ENCODE peak calls at places on chromosome 20, in five cellular contexts. One of them, this sample, is unnamed.

GRCh38 chr20:58697201-58697866 is 4.7 kb downstream of the NPEPL1 start:
- DNase-seq in CD8-positive, alpha-beta memory T cell: no peak
- DNase-seq in aorta: peak
- DNase-seq in foreskin keratinocyte: no peak
- DNase-seq in naive thymus-derived CD4-positive, alpha-beta T cell: no peak
- DNase-seq in this sample: no peak

GRCh38 chr20:14732996-14733395 is 395.6 kb upstream of the FLRT3 start:
- DNase-seq in foreskin keratinocyte: no peak
- DNase-seq in CD8-positive, alpha-beta memory T cell: no peak
- DNase-seq in naive thymus-derived CD4-positive, alpha-beta T cell: no peak
- DNase-seq in aorta: no peak
- DNase-seq in this sample: no peak

GRCh38 chr20:41366546-41367392 is at the start of gene EMILIN3:
- DNase-seq in naive thymus-derived CD4-positive, alpha-beta T cell: no peak
- DNase-seq in aorta: no peak
- DNase-seq in CD8-positive, alpha-beta memory T cell: no peak
- DNase-seq in foreskin keratinocyte: no peak
- DNase-seq in this sample: no peak

GRCh38 chr20:52746190-52746589 is 226.0 kb upstream of the TSHZ2 start:
- DNase-seq in CD8-positive, alpha-beta memory T cell: no peak
- DNase-seq in aorta: no peak
- DNase-seq in foreskin keratinocyte: no peak
- DNase-seq in naive thymus-derived CD4-positive, alpha-beta T cell: no peak
- DNase-seq in this sample: no peak

GRCh38 chr20:63378115-63378429 is 16.9 kb upstream of the CHRNA4 start:
- DNase-seq in CD8-positive, alpha-beta memory T cell: no peak
- DNase-seq in foreskin keratinocyte: no peak
- DNase-seq in naive thymus-derived CD4-positive, alpha-beta T cell: no peak
- DNase-seq in aorta: no peak
- DNase-seq in this sample: no peak

GRCh38 chr20:11769825-11770224 is 147.9 kb upstream of the BTBD3 start:
- DNase-seq in aorta: no peak
- DNase-seq in foreskin keratinocyte: peak
- DNase-seq in naive thymus-derived CD4-positive, alpha-beta T cell: no peak
- DNase-seq in CD8-positive, alpha-beta memory T cell: no peak
- DNase-seq in this sample: no peak

GRCh38 chr20:43383026-43383795 is 74.5 kb upstream of the SRSF6 start:
- DNase-seq in aorta: no peak
- DNase-seq in foreskin keratinocyte: no peak
- DNase-seq in CD8-positive, alpha-beta memory T cell: no peak
- DNase-seq in naive thymus-derived CD4-positive, alpha-beta T cell: no peak
- DNase-seq in this sample: no peak

GRCh38 chr20:3051385-3052019 is 5.7 kb downstream of the MRPS26 start:
- DNase-seq in naive thymus-derived CD4-positive, alpha-beta T cell: no peak
- DNase-seq in aorta: no peak
- DNase-seq in foreskin keratinocyte: no peak
- DNase-seq in CD8-positive, alpha-beta memory T cell: no peak
- DNase-seq in this sample: no peak

GRCh38 chr20:54497931-54498718 is 22.7 kb downstream of the DOK5 start:
- DNase-seq in naive thymus-derived CD4-positive, alpha-beta T cell: no peak
- DNase-seq in aorta: no peak
- DNase-seq in CD8-positive, alpha-beta memory T cell: no peak
- DNase-seq in foreskin keratinocyte: no peak
- DNase-seq in this sample: no peak

GRCh38 chr20:1810572-1810925 is 84.7 kb upstream of the SIRPA start:
- DNase-seq in foreskin keratinocyte: no peak
- DNase-seq in CD8-positive, alpha-beta memory T cell: no peak
- DNase-seq in naive thymus-derived CD4-positive, alpha-beta T cell: no peak
- DNase-seq in aorta: no peak
- DNase-seq in this sample: no peak
- H3K27ac ChIP-seq in foreskin keratinocyte: peak
- H3K27ac ChIP-seq in CD8-positive, alpha-beta memory T cell: no peak
- H3K27ac ChIP-seq in naive thymus-derived CD4-positive, alpha-beta T cell: no peak
- H3K27ac ChIP-seq in aorta: no peak
- H3K27ac ChIP-seq in this sample: peak

GRCh38 chr20:51354769-51355319 is 187.7 kb downstream of the NFATC2 start:
- DNase-seq in aorta: no peak
- DNase-seq in naive thymus-derived CD4-positive, alpha-beta T cell: no peak
- DNase-seq in foreskin keratinocyte: no peak
- DNase-seq in CD8-positive, alpha-beta memory T cell: no peak
- DNase-seq in this sample: no peak
- H3K27ac ChIP-seq in aorta: peak
- H3K27ac ChIP-seq in naive thymus-derived CD4-positive, alpha-beta T cell: no peak
- H3K27ac ChIP-seq in foreskin keratinocyte: no peak
- H3K27ac ChIP-seq in CD8-positive, alpha-beta memory T cell: no peak
- H3K27ac ChIP-seq in this sample: no peak

GRCh38 chr20:19236371-19237055 is 24.1 kb downstream of the SLC24A3 start:
- DNase-seq in foreskin keratinocyte: no peak
- DNase-seq in aorta: no peak
- DNase-seq in naive thymus-derived CD4-positive, alpha-beta T cell: no peak
- DNase-seq in CD8-positive, alpha-beta memory T cell: no peak
- DNase-seq in this sample: no peak

GRCh38 chr20:19233025-19233794 is 20.8 kb downstream of the SLC24A3 start:
- DNase-seq in naive thymus-derived CD4-positive, alpha-beta T cell: no peak
- DNase-seq in foreskin keratinocyte: no peak
- DNase-seq in aorta: no peak
- DNase-seq in CD8-positive, alpha-beta memory T cell: no peak
- DNase-seq in this sample: no peak

DNA sequence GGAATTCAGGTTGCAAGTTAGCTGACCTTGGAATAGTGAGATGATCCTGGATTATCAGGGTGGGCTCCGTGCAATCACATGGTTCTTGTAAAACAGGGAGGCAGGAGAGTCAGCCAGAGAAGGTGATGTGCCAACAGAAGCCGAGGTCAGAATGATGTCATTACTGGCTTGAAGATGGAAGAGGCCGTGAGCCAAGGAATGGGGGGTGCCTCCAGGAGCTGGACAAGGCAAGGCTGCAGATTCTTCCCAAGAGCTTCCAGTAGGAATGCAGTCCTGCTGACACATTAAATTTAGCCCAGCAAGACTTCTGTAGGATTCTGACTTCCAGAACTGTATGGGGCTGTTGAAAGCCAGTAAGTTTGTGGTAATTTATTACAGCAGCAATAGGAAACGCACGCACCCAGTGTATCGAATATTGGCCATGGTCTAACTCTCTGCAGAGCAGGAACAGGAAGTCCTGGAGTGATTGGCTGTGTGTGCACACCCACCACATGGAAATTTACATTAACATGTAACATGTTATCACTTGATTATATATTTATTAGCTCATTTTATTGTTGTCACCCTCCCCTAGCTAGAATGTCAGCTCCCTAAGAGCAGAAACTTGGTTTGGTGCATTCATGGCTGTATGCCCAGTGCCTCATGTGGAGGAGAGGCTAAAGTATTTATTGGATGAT is 19.1 kb downstream of the SLC24A3 start:
- DNase-seq in foreskin keratinocyte: no peak
- DNase-seq in naive thymus-derived CD4-positive, alpha-beta T cell: no peak
- DNase-seq in aorta: no peak
- DNase-seq in CD8-positive, alpha-beta memory T cell: no peak
- DNase-seq in this sample: no peak
- H3K27ac ChIP-seq in foreskin keratinocyte: no peak
- H3K27ac ChIP-seq in naive thymus-derived CD4-positive, alpha-beta T cell: no peak
- H3K27ac ChIP-seq in aorta: no peak
- H3K27ac ChIP-seq in CD8-positive, alpha-beta memory T cell: no peak
- H3K27ac ChIP-seq in this sample: no peak

DNA sequence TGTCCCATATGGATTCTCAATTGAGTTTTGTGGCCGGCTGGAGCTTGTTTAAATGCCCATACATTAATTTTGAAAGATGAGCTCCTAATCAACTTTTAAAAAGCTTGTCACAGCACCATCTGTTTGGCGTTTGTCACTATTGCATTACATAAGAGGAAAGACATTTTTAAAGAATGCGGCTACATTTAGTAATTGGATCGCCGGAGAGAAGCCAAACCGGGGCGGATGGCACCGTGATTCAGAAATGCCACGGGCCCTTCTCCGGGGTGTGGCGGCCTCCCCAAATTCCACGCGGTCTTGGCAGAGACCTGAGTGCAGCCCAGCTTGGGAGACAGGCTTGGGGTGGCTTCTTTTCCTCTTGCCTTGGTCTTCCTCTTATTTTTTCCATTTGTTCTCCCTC is 67.7 kb upstream of the ZNFX1 start:
- DNase-seq in CD8-positive, alpha-beta memory T cell: no peak
- DNase-seq in aorta: peak
- DNase-seq in foreskin keratinocyte: peak
- DNase-seq in naive thymus-derived CD4-positive, alpha-beta T cell: no peak
- DNase-seq in this sample: no peak
- H3K27ac ChIP-seq in CD8-positive, alpha-beta memory T cell: no peak
- H3K27ac ChIP-seq in aorta: no peak
- H3K27ac ChIP-seq in foreskin keratinocyte: no peak
- H3K27ac ChIP-seq in naive thymus-derived CD4-positive, alpha-beta T cell: no peak
- H3K27ac ChIP-seq in this sample: peak

GRCh38 chr20:4154958-4155411 is 139.6 kb upstream of the RNF24 start:
- DNase-seq in naive thymus-derived CD4-positive, alpha-beta T cell: no peak
- DNase-seq in foreskin keratinocyte: no peak
- DNase-seq in CD8-positive, alpha-beta memory T cell: no peak
- DNase-seq in aorta: peak
- DNase-seq in this sample: no peak

GRCh38 chr20:4152696-4153235 is 137.4 kb upstream of the RNF24 start:
- DNase-seq in CD8-positive, alpha-beta memory T cell: no peak
- DNase-seq in aorta: peak
- DNase-seq in foreskin keratinocyte: no peak
- DNase-seq in naive thymus-derived CD4-positive, alpha-beta T cell: no peak
- DNase-seq in this sample: no peak

GRCh38 chr20:4153661-4154238 is 138.4 kb upstream of the RNF24 start:
- DNase-seq in CD8-positive, alpha-beta memory T cell: no peak
- DNase-seq in foreskin keratinocyte: no peak
- DNase-seq in aorta: peak
- DNase-seq in naive thymus-derived CD4-positive, alpha-beta T cell: no peak
- DNase-seq in this sample: no peak

GRCh38 chr20:4151991-4152695 is 136.8 kb upstream of the RNF24 start:
- DNase-seq in foreskin keratinocyte: no peak
- DNase-seq in naive thymus-derived CD4-positive, alpha-beta T cell: no peak
- DNase-seq in CD8-positive, alpha-beta memory T cell: no peak
- DNase-seq in aorta: peak
- DNase-seq in this sample: no peak

GRCh38 chr20:4153251-4153650 is 137.9 kb upstream of the RNF24 start:
- DNase-seq in foreskin keratinocyte: no peak
- DNase-seq in naive thymus-derived CD4-positive, alpha-beta T cell: no peak
- DNase-seq in CD8-positive, alpha-beta memory T cell: no peak
- DNase-seq in aorta: peak
- DNase-seq in this sample: no peak
- H3K27ac ChIP-seq in foreskin keratinocyte: no peak
- H3K27ac ChIP-seq in naive thymus-derived CD4-positive, alpha-beta T cell: no peak
- H3K27ac ChIP-seq in CD8-positive, alpha-beta memory T cell: no peak
- H3K27ac ChIP-seq in aorta: no peak
- H3K27ac ChIP-seq in this sample: no peak

GRCh38 chr20:57037689-57038088 is 228.8 kb downstream of the BMP7 start:
- DNase-seq in CD8-positive, alpha-beta memory T cell: no peak
- DNase-seq in foreskin keratinocyte: peak
- DNase-seq in aorta: no peak
- DNase-seq in naive thymus-derived CD4-positive, alpha-beta T cell: no peak
- DNase-seq in this sample: no peak
- H3K27ac ChIP-seq in CD8-positive, alpha-beta memory T cell: no peak
- H3K27ac ChIP-seq in foreskin keratinocyte: no peak
- H3K27ac ChIP-seq in aorta: no peak
- H3K27ac ChIP-seq in naive thymus-derived CD4-positive, alpha-beta T cell: no peak
- H3K27ac ChIP-seq in this sample: no peak

GRCh38 chr20:57658447-57659130 is 38.4 kb upstream of the ZBP1 start:
- DNase-seq in aorta: peak
- DNase-seq in CD8-positive, alpha-beta memory T cell: no peak
- DNase-seq in foreskin keratinocyte: no peak
- DNase-seq in naive thymus-derived CD4-positive, alpha-beta T cell: no peak
- DNase-seq in this sample: peak

GRCh38 chr20:57656821-57657536 is 36.8 kb upstream of the ZBP1 start:
- DNase-seq in naive thymus-derived CD4-positive, alpha-beta T cell: no peak
- DNase-seq in aorta: peak
- DNase-seq in CD8-positive, alpha-beta memory T cell: no peak
- DNase-seq in foreskin keratinocyte: no peak
- DNase-seq in this sample: peak

GRCh38 chr20:57659131-57659788 is 39.0 kb upstream of the ZBP1 start:
- DNase-seq in foreskin keratinocyte: no peak
- DNase-seq in naive thymus-derived CD4-positive, alpha-beta T cell: no peak
- DNase-seq in aorta: peak
- DNase-seq in CD8-positive, alpha-beta memory T cell: no peak
- DNase-seq in this sample: peak

GRCh38 chr20:57656252-57656820 is 36.1 kb upstream of the ZBP1 start:
- DNase-seq in naive thymus-derived CD4-positive, alpha-beta T cell: no peak
- DNase-seq in foreskin keratinocyte: no peak
- DNase-seq in aorta: peak
- DNase-seq in CD8-positive, alpha-beta memory T cell: no peak
- DNase-seq in this sample: peak

GRCh38 chr20:57657537-57658446 is 37.6 kb upstream of the ZBP1 start:
- DNase-seq in naive thymus-derived CD4-positive, alpha-beta T cell: peak
- DNase-seq in CD8-positive, alpha-beta memory T cell: peak
- DNase-seq in aorta: peak
- DNase-seq in foreskin keratinocyte: peak
- DNase-seq in this sample: peak
- H3K27ac ChIP-seq in naive thymus-derived CD4-positive, alpha-beta T cell: peak
- H3K27ac ChIP-seq in CD8-positive, alpha-beta memory T cell: no peak
- H3K27ac ChIP-seq in aorta: no peak
- H3K27ac ChIP-seq in foreskin keratinocyte: peak
- H3K27ac ChIP-seq in this sample: peak

GRCh38 chr20:47432251-47433210 is 69.2 kb upstream of the NCOA3 start:
- DNase-seq in aorta: no peak
- DNase-seq in naive thymus-derived CD4-positive, alpha-beta T cell: no peak
- DNase-seq in CD8-positive, alpha-beta memory T cell: no peak
- DNase-seq in foreskin keratinocyte: peak
- DNase-seq in this sample: peak
- H3K27ac ChIP-seq in aorta: no peak
- H3K27ac ChIP-seq in naive thymus-derived CD4-positive, alpha-beta T cell: no peak
- H3K27ac ChIP-seq in CD8-positive, alpha-beta memory T cell: no peak
- H3K27ac ChIP-seq in foreskin keratinocyte: no peak
- H3K27ac ChIP-seq in this sample: no peak

GRCh38 chr20:45104786-45105185 is 3.9 kb upstream of the KCNS1 start:
- DNase-seq in aorta: no peak
- DNase-seq in naive thymus-derived CD4-positive, alpha-beta T cell: no peak
- DNase-seq in CD8-positive, alpha-beta memory T cell: no peak
- DNase-seq in foreskin keratinocyte: peak
- DNase-seq in this sample: no peak
- H3K27ac ChIP-seq in aorta: no peak
- H3K27ac ChIP-seq in naive thymus-derived CD4-positive, alpha-beta T cell: no peak
- H3K27ac ChIP-seq in CD8-positive, alpha-beta memory T cell: no peak
- H3K27ac ChIP-seq in foreskin keratinocyte: peak
- H3K27ac ChIP-seq in this sample: no peak

GRCh38 chr20:32237419-32237818 is 29.7 kb downstream of the POFUT1 start:
- DNase-seq in CD8-positive, alpha-beta memory T cell: no peak
- DNase-seq in aorta: no peak
- DNase-seq in naive thymus-derived CD4-positive, alpha-beta T cell: no peak
- DNase-seq in foreskin keratinocyte: no peak
- DNase-seq in this sample: no peak

GRCh38 chr20:32241807-32242206 is 34.1 kb downstream of the POFUT1 start:
- DNase-seq in foreskin keratinocyte: no peak
- DNase-seq in CD8-positive, alpha-beta memory T cell: no peak
- DNase-seq in aorta: no peak
- DNase-seq in naive thymus-derived CD4-positive, alpha-beta T cell: no peak
- DNase-seq in this sample: no peak

GRCh38 chr20:32236819-32237218 is 29.1 kb downstream of the POFUT1 start:
- DNase-seq in foreskin keratinocyte: no peak
- DNase-seq in naive thymus-derived CD4-positive, alpha-beta T cell: no peak
- DNase-seq in aorta: peak
- DNase-seq in CD8-positive, alpha-beta memory T cell: no peak
- DNase-seq in this sample: no peak

GRCh38 chr20:32238483-32239425 is 31.1 kb downstream of the POFUT1 start:
- DNase-seq in aorta: peak
- DNase-seq in naive thymus-derived CD4-positive, alpha-beta T cell: no peak
- DNase-seq in CD8-positive, alpha-beta memory T cell: no peak
- DNase-seq in foreskin keratinocyte: no peak
- DNase-seq in this sample: no peak

GRCh38 chr20:32240220-32240619 is 32.5 kb downstream of the POFUT1 start:
- DNase-seq in aorta: peak
- DNase-seq in foreskin keratinocyte: no peak
- DNase-seq in naive thymus-derived CD4-positive, alpha-beta T cell: no peak
- DNase-seq in CD8-positive, alpha-beta memory T cell: no peak
- DNase-seq in this sample: no peak
- H3K27ac ChIP-seq in aorta: no peak
- H3K27ac ChIP-seq in foreskin keratinocyte: no peak
- H3K27ac ChIP-seq in naive thymus-derived CD4-positive, alpha-beta T cell: no peak
- H3K27ac ChIP-seq in CD8-positive, alpha-beta memory T cell: no peak
- H3K27ac ChIP-seq in this sample: no peak

This sample was measured in right atrium auricular region.